ENCODE peak calls at places on chromosomes 3 and 15, in four cellular contexts. Y, C, O and M are unnamed samples. For H3K9me3, the result is how much of the 10 kb centered on the place peaks cover.

GRCh38 chr3:27357665-27358258 is 11.4 kb downstream of the NEK10 start:
- DNase-seq in O (peak), Y (no peak), C (peak), M (no peak)

GRCh38 chr15:98803228-98804056 is 155.1 kb downstream of the IGF1R start:
- DNase-seq in C (peak), Y (no peak), O (no peak), M (no peak)

GRCh38 chr3:153052096-153052460 is 109.9 kb upstream of the RAP2B start:
- DNase-seq in O (peak), Y (peak), C (peak), M (no peak)

GRCh38 chr15:61459785-61460707 is 230.9 kb upstream of the RORA start:
- DNase-seq in Y (no peak), O (no peak), C (peak), M (no peak)

GRCh38 chr3:111616417-111617105 is 21.4 kb upstream of the ZBED2 start:
- DNase-seq in C (no peak), Y (no peak), O (peak), M (no peak)

GRCh38 chr3:156389151-156389760 is 165.7 kb downstream of the SSR3 start:
- DNase-seq in O (no peak), Y (no peak), C (no peak), M (no peak)

GRCh38 chr15:42102646-42103235 is 8.4 kb upstream of the PLA2G4D start:
- DNase-seq in Y (no peak), C (peak), O (no peak), M (peak)

GRCh38 chr3:19735111-19735510 is 198.9 kb downstream of the EFHB start:
- DNase-seq in O (no peak), C (no peak), Y (no peak), M (no peak)

GRCh38 chr3:125381743-125382142 is 6.6 kb upstream of the ZNF148 start:
- DNase-seq in O (no peak), C (peak), Y (no peak), M (no peak)

GRCh38 chr3:188417329-188417728 is 263.4 kb downstream of the LPP start:
- DNase-seq in O (no peak), Y (no peak), C (no peak), M (no peak)

GRCh38 chr3:117547956-117548550 is 838.5 kb downstream of the TUSC7 start:
- DNase-seq in Y (no peak), O (no peak), C (peak), M (no peak)

GRCh38 chr3:124886168-124887051 is 755 bp downstream of the ITGB5 start:
- DNase-seq in C (peak), O (peak), Y (peak), M (peak)

GRCh38 chr15:92392462-92392861 is 1.2 kb upstream of the ST8SIA2 start:
- DNase-seq in Y (no peak), O (no peak), C (no peak), M (no peak)

GRCh38 chr3:37183976-37184375 is 9.6 kb upstream of the LRRFIP2 start:
- DNase-seq in C (peak), Y (no peak), O (no peak), M (no peak)

GRCh38 chr15:84748274-84749110 is at the start of gene ZNF592:
- DNase-seq in C (peak), O (peak), Y (peak), M (peak)

GRCh38 chr3:39000008-39000450 is 51.7 kb downstream of the SCN11A start:
- DNase-seq in C (peak), O (no peak), Y (no peak), M (no peak)

GRCh38 chr3:44509393-44509921 is 32.0 kb upstream of the ZNF445 start:
- DNase-seq in C (peak), O (no peak), Y (no peak), M (no peak)

GRCh38 chr3:67692621-67693020 is 38.2 kb upstream of the SUCLG2 start:
- DNase-seq in Y (no peak), C (no peak), O (no peak), M (no peak)

GRCh38 chr15:29063646-29064045 is 177.9 kb downstream of the APBA2 start:
- DNase-seq in O (no peak), Y (no peak), C (no peak), M (no peak)

GRCh38 chr3:102225407-102226132 is 209.2 kb upstream of the ZPLD1 start:
- DNase-seq in C (peak), Y (no peak), O (no peak), M (no peak)

GRCh38 chr3:153285194-153285641 is 123.2 kb downstream of the RAP2B start:
- DNase-seq in O (no peak), C (peak), Y (no peak), M (no peak)

GRCh38 chr3:129936757-129937156 is 37.8 kb upstream of the TRH start:
- DNase-seq in Y (peak), O (peak), C (peak), M (no peak)

GRCh38 chr15:62807539-62808130 is 234.9 kb upstream of the TPM1 start:
- DNase-seq in Y (no peak), O (no peak), C (no peak), M (no peak)

GRCh38 chr3:178971614-178972013 is 100.0 kb downstream of the ZMAT3 start:
- DNase-seq in O (no peak), Y (no peak), C (no peak), M (no peak)

DNA sequence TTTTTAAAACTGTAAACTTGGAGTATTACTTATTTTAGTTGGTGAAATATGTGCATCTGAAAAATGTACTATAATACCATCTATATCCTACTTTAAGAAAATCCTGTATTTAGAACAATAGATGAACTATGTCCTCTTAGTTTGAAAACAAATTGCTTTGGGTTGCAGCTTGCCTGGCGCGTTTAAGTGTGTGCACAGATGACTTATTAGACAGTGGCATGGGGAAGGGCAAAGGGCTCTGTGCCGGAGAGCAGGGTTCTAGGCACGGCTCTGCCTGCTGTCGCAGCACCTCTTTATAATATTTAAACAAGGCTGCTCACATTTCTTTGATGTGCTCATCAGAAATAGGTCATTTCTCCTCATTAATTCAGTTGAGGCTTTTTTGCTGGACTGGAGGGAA is 10.0 kb downstream of the PXK start:
- DNase-seq in Y (no peak), C (no peak), O (no peak), M (no peak)
- H3K4me3 ChIP-seq in Y (no peak), C (no peak), O (no peak), M (no peak)

GRCh38 chr15:40789119-40789518 is 17.8 kb upstream of the ZFYVE19 start:
- DNase-seq in Y (peak), C (no peak), O (no peak), M (no peak)
- H3K27ac ChIP-seq in Y (no peak), C (no peak), O (peak), M (no peak)

GRCh38 chr15:25250011-25250596 is 188.7 kb downstream of the UBE3A start:
- DNase-seq in Y (peak), O (peak), C (no peak), M (no peak)
- H3K9me3 ChIP-seq in Y (under half), O (under half), C (under half), M (under half)

DNA sequence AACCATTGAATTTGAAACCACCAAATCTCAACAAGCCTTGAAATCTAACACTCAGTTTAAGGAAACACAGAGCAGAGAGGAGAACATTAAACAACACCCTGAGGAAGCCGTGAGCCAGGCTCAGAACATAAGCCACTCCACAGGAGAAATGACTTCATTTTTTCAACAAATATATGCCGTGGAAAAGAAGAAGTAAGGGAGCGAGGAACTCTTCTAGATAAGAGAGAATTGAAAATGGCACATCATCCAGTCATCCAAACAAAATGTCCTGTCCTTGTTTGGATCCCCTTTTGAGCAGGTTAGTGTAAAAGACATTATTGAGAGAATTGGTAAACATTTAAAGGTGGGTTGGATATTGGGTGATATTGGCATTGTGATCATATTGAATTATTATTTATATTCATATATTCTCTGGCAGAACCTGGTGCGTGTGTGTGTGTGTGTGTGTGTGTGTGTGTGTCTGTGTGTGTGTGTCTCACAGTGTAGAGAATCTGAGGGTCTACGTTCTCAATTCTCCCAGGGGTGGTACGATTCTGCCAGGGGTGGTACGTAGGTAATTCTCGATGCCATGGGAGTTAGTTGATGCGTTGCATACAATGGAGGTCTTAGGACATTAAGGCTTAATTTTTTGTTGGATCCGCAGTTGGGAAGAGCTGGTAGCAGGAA is 94.4 kb downstream of the ST6GAL1 start:
- DNase-seq in C (no peak), O (no peak), Y (no peak), M (no peak)
- H3K4me3 ChIP-seq in C (no peak), O (no peak), Y (no peak), M (no peak)

GRCh38 chr15:47414207-47414606 is 303.1 kb upstream of the SEMA6D start:
- DNase-seq in Y (no peak), C (no peak), O (no peak), M (no peak)
- H3K27ac ChIP-seq in Y (no peak), C (no peak), O (no peak), M (no peak)